ENCODE peak calls at places on chromosomes 11 and 22, in seven cellular contexts. K, O, T, Y, D, E and X are unnamed samples.
A peak's percentile ranks its signal among the peaks of the same experiment; 100 is the strongest.

GRCh38 chr22:45096256-45096907 is 67.3 kb upstream of the NUP50 start:
- DNase-seq in O (peak; percentile 37), K (peak; percentile 72), D (peak; percentile 47), T (peak; percentile 85), E (peak; percentile 58), Y (peak; percentile 55), X (peak; percentile 61)

GRCh38 chr11:84437129-84438123 is 1151.3 kb upstream of the CCDC90B start:
- DNase-seq in O (peak; percentile 14), D (no peak), Y (no peak), K (peak; percentile 5), T (peak; percentile 95), E (peak; percentile 53), X (no peak)

GRCh38 chr22:20805972-20806471 is 32.1 kb downstream of the SERPIND1 start:
- DNase-seq in K (no peak), Y (no peak), D (no peak), T (no peak), E (no peak), O (no peak), X (no peak)

GRCh38 chr22:48742191-48742555 is 1085.5 kb downstream of the BRD1 start:
- DNase-seq in D (no peak), T (no peak), E (no peak), K (no peak), Y (no peak), O (no peak), X (no peak)

GRCh38 chr22:20867179-20868099 is 8.6 kb downstream of the SNAP29 start:
- DNase-seq in T (no peak), O (peak; percentile 80), Y (no peak), K (no peak), E (peak; percentile 66), D (no peak), X (no peak)

GRCh38 chr22:45101828-45102227 is 61.9 kb upstream of the NUP50 start:
- DNase-seq in O (peak; percentile 67), Y (no peak), K (no peak), T (peak; percentile 91), D (no peak), E (peak; percentile 53), X (no peak)

GRCh38 chr11:36455658-36456111 is 54.4 kb downstream of the TRAF6 start:
- DNase-seq in D (no peak), O (no peak), Y (no peak), T (peak; percentile 8), E (peak; percentile 36), K (no peak), X (no peak)

GRCh38 chr11:118657238-118657637 is 22.2 kb downstream of the TREH start:
- DNase-seq in E (no peak), T (peak; percentile 64), Y (no peak), O (no peak), K (no peak), D (no peak), X (no peak)

DNA sequence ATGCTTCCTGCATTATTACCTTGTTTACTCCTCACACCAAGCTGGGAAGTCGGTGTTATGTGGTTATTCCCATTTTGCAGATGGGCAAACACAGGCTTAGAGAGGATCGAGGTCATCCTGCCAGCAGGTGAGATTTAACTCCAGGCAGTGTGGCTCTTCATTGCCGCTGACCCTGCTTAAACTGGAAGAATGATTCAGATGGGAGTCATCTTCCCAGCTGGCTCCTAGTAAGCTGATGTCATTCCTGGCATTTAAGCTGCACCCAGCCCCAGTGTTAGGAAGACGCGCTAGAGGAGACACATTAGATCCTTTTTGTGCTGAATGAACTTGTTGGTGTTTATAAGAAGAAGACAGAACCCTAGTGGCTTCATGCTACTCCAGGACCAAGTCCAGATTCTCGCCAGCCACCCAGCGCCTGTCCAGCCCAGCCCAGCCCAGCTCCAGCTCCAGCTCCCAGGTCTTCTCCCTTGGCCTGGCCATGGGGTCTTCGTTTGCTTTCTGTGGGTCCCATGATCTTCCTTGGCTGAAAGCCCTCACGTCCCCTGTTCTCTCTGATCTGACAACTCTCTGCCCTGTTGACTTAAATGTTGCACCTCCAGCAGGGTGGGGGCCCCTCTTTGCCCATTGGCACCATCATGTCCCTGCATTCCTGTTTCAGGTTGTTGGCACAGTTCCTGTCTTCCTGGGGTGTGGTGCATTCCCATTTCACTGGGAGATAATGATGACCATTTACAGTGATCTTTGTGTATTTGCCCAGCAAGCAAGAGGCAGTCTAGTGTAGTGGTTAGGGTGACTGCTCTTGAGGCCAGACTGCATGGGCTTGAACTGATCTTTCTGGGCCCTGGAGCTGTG is 13.6 kb downstream of the PARVB start:
- DNase-seq in T (no peak), O (no peak), Y (no peak), K (no peak), E (no peak), D (peak; percentile 69), X (peak; percentile 84)
- TF ChIP-seq POLR2AphosphoS5 in T (no peak), O (no peak), Y (no peak), K (no peak), E (no peak), D (peak; percentile 52), X (no peak)

GRCh38 chr11:76030286-76030685 is 176.0 kb downstream of the WNT11 start:
- DNase-seq in T (peak; percentile 27), D (no peak), O (peak; percentile 54), K (no peak), Y (no peak), E (no peak), X (peak; percentile 89)
- TF ChIP-seq POLR2AphosphoS5 in T (no peak), D (no peak), O (no peak), K (no peak), Y (no peak), E (no peak), X (peak; percentile 23)

GRCh38 chr11:122162095-122162494 is 46.1 kb upstream of the BLID start:
- DNase-seq in K (no peak), O (no peak), Y (no peak), T (no peak), E (no peak), D (no peak), X (no peak)
- TF ChIP-seq POLR2AphosphoS5 in K (no peak), O (no peak), Y (no peak), T (no peak), E (peak; percentile 34), D (no peak), X (no peak)

GRCh38 chr11:31509017-31509411 is 408 bp downstream of the IMMP1L start:
- DNase-seq in K (no peak), Y (no peak), E (no peak), D (no peak), T (no peak), O (peak; percentile 6), X (no peak)

GRCh38 chr11:31512117-31512516 is 2.5 kb downstream of the ELP4 start:
- DNase-seq in E (no peak), O (no peak), D (no peak), K (no peak), Y (no peak), T (no peak), X (no peak)

DNA sequence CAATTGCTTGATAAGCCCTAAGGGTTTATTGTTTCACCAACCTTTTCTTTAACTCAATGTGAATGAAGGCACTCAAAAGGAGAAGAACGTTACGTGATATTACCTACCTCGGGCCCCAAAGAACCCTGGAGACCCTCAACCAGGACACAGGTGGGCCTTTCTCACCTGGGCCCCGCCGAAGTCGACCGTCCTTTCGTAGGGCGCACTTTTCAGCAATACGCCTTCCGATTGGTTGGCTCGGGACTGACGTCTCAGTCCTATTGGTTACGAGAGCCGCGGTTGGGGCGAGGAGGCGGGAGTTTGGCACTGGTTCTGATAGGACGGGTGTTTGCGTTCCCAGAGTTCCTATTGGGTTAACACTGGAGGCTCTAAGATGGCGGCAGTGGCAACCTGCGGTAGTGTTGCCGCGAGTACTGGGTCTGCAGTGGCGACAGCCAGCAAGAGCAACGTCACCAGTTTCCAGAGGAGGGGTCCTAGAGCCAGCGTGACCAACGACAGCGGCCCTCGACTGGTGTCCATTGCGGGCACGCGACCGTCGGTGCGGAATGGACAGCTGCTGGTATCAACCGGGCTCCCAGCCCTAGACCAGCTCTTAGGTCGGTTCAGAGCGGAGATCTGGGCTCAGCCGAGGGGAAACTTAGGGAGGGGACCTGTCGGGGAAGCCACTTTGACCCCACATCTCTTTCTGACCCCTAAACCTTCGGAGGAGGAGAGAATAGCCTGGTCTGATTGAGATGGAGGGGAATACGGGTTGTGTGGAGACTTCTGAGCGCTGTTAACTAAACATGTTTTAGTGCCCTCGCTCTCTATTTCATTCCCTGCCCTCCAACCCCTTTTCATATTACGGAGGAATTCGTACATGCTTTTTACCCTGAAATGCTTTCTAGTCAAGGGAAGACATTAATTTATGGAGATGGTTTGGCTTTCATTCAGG is at the start of the genes ELP4 and IMMP1L:
- DNase-seq in D (peak; percentile 95), K (peak; percentile 78), E (peak; percentile 97), O (peak; percentile 97), T (peak; percentile 100), Y (peak; percentile 81), X (peak; percentile 88)
- TF ChIP-seq POLR2AphosphoS5 in D (peak; percentile 92), K (peak; percentile 73), E (peak; percentile 21), O (peak; percentile 82), T (peak; percentile 82), Y (peak; percentile 79), X (peak; percentile 60)

DNA sequence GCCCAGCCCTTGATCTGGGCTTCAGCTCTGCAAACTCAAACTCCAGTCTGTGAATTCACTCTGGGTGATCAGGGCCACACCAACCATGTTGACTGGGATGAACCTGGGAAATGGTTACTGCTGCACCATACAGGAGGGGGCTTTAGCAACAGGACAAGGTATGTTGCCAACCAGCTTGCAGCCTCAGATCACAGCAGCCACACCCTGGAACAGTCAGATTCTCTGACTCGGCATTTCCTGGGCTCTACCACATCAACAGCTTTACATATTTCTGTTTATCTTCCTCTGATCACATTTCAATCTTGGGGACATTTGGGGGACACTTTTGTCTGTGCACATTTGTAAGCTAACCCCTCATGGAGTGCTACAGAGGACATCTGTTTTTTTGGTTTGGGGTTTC is 267.0 kb upstream of the NCAM1 start:
- DNase-seq in K (no peak), T (no peak), O (no peak), Y (no peak), D (no peak), E (no peak), X (no peak)
- TF ChIP-seq POLR2AphosphoS5 in K (no peak), T (no peak), O (no peak), Y (no peak), D (no peak), E (no peak), X (no peak)